ENCODE peak calls at places on chromosomes 4 and X, in six cellular contexts. One of them, this sample, is unnamed.

GRCh38 chr4:150384249-150384648 is 197.7 kb upstream of the MAB21L2 start:
- DNase-seq in spleen: no peak
- DNase-seq in suprapubic skin: no peak
- DNase-seq in stomach: no peak
- DNase-seq in HCT116: no peak
- DNase-seq in GM12891: no peak
- DNase-seq in this sample: no peak

GRCh38 chr4:1628892-1629703 is 55.0 kb downstream of the FAM53A start:
- DNase-seq in spleen: peak; percentile 91
- DNase-seq in suprapubic skin: peak; percentile 87
- DNase-seq in stomach: peak; percentile 75
- DNase-seq in HCT116: peak; percentile 4
- DNase-seq in GM12891: peak; percentile 96
- DNase-seq in this sample: peak; percentile 87

GRCh38 chr4:181662383-181662782 is 580.8 kb upstream of the TENM3 start:
- DNase-seq in spleen: no peak
- DNase-seq in suprapubic skin: no peak
- DNase-seq in stomach: no peak
- DNase-seq in HCT116: no peak
- DNase-seq in GM12891: no peak
- DNase-seq in this sample: no peak

GRCh38 chr4:1470393-1470670 is 64.1 kb upstream of the NKX1-1 start:
- DNase-seq in spleen: no peak
- DNase-seq in suprapubic skin: peak; percentile 24
- DNase-seq in stomach: no peak
- DNase-seq in HCT116: no peak
- DNase-seq in GM12891: no peak
- DNase-seq in this sample: no peak

GRCh38 chrX:39336709-39337294 is 535.5 kb downstream of the MID1IP1 start:
- DNase-seq in spleen: no peak
- DNase-seq in suprapubic skin: no peak
- DNase-seq in stomach: no peak
- DNase-seq in HCT116: no peak
- DNase-seq in GM12891: no peak
- DNase-seq in this sample: no peak

GRCh38 chrX:1421433-1422134 is 29.7 kb upstream of the SLC25A6 start:
- DNase-seq in spleen: peak; percentile 21
- DNase-seq in suprapubic skin: peak; percentile 24
- DNase-seq in stomach: no peak
- DNase-seq in HCT116: no peak
- DNase-seq in GM12891: no peak
- DNase-seq in this sample: no peak

GRCh38 chrX:102720237-102721168 is at the start of gene GPRASP3:
- DNase-seq in spleen: peak; percentile 93
- DNase-seq in suprapubic skin: peak; percentile 86
- DNase-seq in stomach: peak; percentile 78
- DNase-seq in HCT116: no peak
- DNase-seq in GM12891: peak; percentile 37
- DNase-seq in this sample: peak; percentile 50

GRCh38 chr4:176277162-176277904 is 8.3 kb upstream of the ASB5 start:
- DNase-seq in spleen: no peak
- DNase-seq in suprapubic skin: no peak
- DNase-seq in stomach: peak; percentile 71
- DNase-seq in HCT116: peak; percentile 39
- DNase-seq in GM12891: peak; percentile 16
- DNase-seq in this sample: no peak

GRCh38 chr4:108917255-108917654 is 154.4 kb upstream of the ETNPPL start:
- DNase-seq in spleen: no peak
- DNase-seq in suprapubic skin: no peak
- DNase-seq in stomach: no peak
- DNase-seq in HCT116: no peak
- DNase-seq in GM12891: no peak
- DNase-seq in this sample: no peak

GRCh38 chrX:71636438-71637252 is 18.3 kb upstream of the CXCR3 start:
- DNase-seq in spleen: no peak
- DNase-seq in suprapubic skin: no peak
- DNase-seq in stomach: no peak
- DNase-seq in HCT116: no peak
- DNase-seq in GM12891: no peak
- DNase-seq in this sample: no peak

GRCh38 chr4:170109586-170110289 is 20.0 kb upstream of the AADAT start:
- DNase-seq in spleen: no peak
- DNase-seq in suprapubic skin: no peak
- DNase-seq in stomach: no peak
- DNase-seq in HCT116: no peak
- DNase-seq in GM12891: no peak
- DNase-seq in this sample: no peak

GRCh38 chr4:85703098-85703497 is 228.1 kb downstream of the ARHGAP24 start:
- DNase-seq in spleen: no peak
- DNase-seq in suprapubic skin: no peak
- DNase-seq in stomach: no peak
- DNase-seq in HCT116: no peak
- DNase-seq in GM12891: no peak
- DNase-seq in this sample: no peak

GRCh38 chrX:134753185-134754008 is 95.1 kb upstream of the PLAC1 start:
- DNase-seq in spleen: no peak
- DNase-seq in suprapubic skin: no peak
- DNase-seq in stomach: no peak
- DNase-seq in HCT116: no peak
- DNase-seq in GM12891: no peak
- DNase-seq in this sample: no peak

GRCh38 chr4:110518889-110519490 is 43.0 kb downstream of the ENPEP start:
- DNase-seq in spleen: no peak
- DNase-seq in suprapubic skin: no peak
- DNase-seq in stomach: no peak
- DNase-seq in HCT116: no peak
- DNase-seq in GM12891: no peak
- DNase-seq in this sample: no peak

GRCh38 chr4:150746156-150746555 is 164.2 kb downstream of the MAB21L2 start:
- DNase-seq in spleen: no peak
- DNase-seq in suprapubic skin: no peak
- DNase-seq in stomach: no peak
- DNase-seq in HCT116: no peak
- DNase-seq in GM12891: no peak
- DNase-seq in this sample: no peak

GRCh38 chrX:34578237-34578636 is 78.8 kb downstream of the TMEM47 start:
- DNase-seq in spleen: no peak
- DNase-seq in suprapubic skin: no peak
- DNase-seq in stomach: no peak
- DNase-seq in HCT116: no peak
- DNase-seq in GM12891: no peak
- DNase-seq in this sample: no peak

GRCh38 chr4:128635141-128635911 is 174.2 kb upstream of the JADE1 start:
- DNase-seq in spleen: no peak
- DNase-seq in suprapubic skin: no peak
- DNase-seq in stomach: peak; percentile 97
- DNase-seq in HCT116: no peak
- DNase-seq in GM12891: no peak
- DNase-seq in this sample: no peak

GRCh38 chrX:153471663-153472280 is 1.4 kb upstream of the HAUS7 start:
- DNase-seq in spleen: no peak
- DNase-seq in suprapubic skin: no peak
- DNase-seq in stomach: no peak
- DNase-seq in HCT116: no peak
- DNase-seq in GM12891: no peak
- DNase-seq in this sample: no peak

GRCh38 chr4:177250056-177250696 is 59.5 kb upstream of the NEIL3 start:
- DNase-seq in spleen: peak; percentile 89
- DNase-seq in suprapubic skin: no peak
- DNase-seq in stomach: peak; percentile 70
- DNase-seq in HCT116: peak; percentile 59
- DNase-seq in GM12891: peak; percentile 19
- DNase-seq in this sample: peak; percentile 5

GRCh38 chr4:1247811-1248261 is 1.1 kb downstream of the CTBP1 start:
- DNase-seq in spleen: no peak
- DNase-seq in suprapubic skin: peak; percentile 78
- DNase-seq in stomach: no peak
- DNase-seq in HCT116: no peak
- DNase-seq in GM12891: no peak
- DNase-seq in this sample: no peak

GRCh38 chr4:122450847-122451246 is 5.7 kb downstream of the IL2 start:
- DNase-seq in spleen: no peak
- DNase-seq in suprapubic skin: no peak
- DNase-seq in stomach: no peak
- DNase-seq in HCT116: peak; percentile 73
- DNase-seq in GM12891: no peak
- DNase-seq in this sample: no peak

GRCh38 chrX:150414228-150414627 is 51.1 kb downstream of the MAMLD1 start:
- DNase-seq in spleen: no peak
- DNase-seq in suprapubic skin: no peak
- DNase-seq in stomach: no peak
- DNase-seq in HCT116: no peak
- DNase-seq in GM12891: no peak
- DNase-seq in this sample: no peak

GRCh38 chr4:105399535-105400161 is 74.2 kb downstream of the PPA2 start:
- DNase-seq in spleen: no peak
- DNase-seq in suprapubic skin: no peak
- DNase-seq in stomach: no peak
- DNase-seq in HCT116: peak; percentile 26
- DNase-seq in GM12891: no peak
- DNase-seq in this sample: no peak

GRCh38 chrX:585115-585808 is 45.3 kb upstream of the SHOX start:
- DNase-seq in spleen: no peak
- DNase-seq in suprapubic skin: no peak
- DNase-seq in stomach: no peak
- DNase-seq in HCT116: no peak
- DNase-seq in GM12891: no peak
- DNase-seq in this sample: no peak

GRCh38 chr4:159070742-159071141 is 32.1 kb upstream of the RAPGEF2 start:
- DNase-seq in spleen: no peak
- DNase-seq in suprapubic skin: no peak
- DNase-seq in stomach: no peak
- DNase-seq in HCT116: no peak
- DNase-seq in GM12891: no peak
- DNase-seq in this sample: no peak

GRCh38 chr4:10180927-10181744 is 64.5 kb upstream of the WDR1 start:
- DNase-seq in spleen: no peak
- DNase-seq in suprapubic skin: no peak
- DNase-seq in stomach: no peak
- DNase-seq in HCT116: no peak
- DNase-seq in GM12891: peak; percentile 17
- DNase-seq in this sample: peak; percentile 25

GRCh38 chr4:36921474-36922220 is 322.9 kb upstream of the NWD2 start:
- DNase-seq in spleen: no peak
- DNase-seq in suprapubic skin: no peak
- DNase-seq in stomach: no peak
- DNase-seq in HCT116: no peak
- DNase-seq in GM12891: no peak
- DNase-seq in this sample: no peak

GRCh38 chrX:147749308-147749707 is 162.4 kb upstream of the FMR1 start:
- DNase-seq in spleen: no peak
- DNase-seq in suprapubic skin: no peak
- DNase-seq in stomach: no peak
- DNase-seq in HCT116: no peak
- DNase-seq in GM12891: no peak
- DNase-seq in this sample: no peak

GRCh38 chrX:47232803-47233332 is at the start of gene USP11:
- DNase-seq in spleen: no peak
- DNase-seq in suprapubic skin: no peak
- DNase-seq in stomach: peak; percentile 38
- DNase-seq in HCT116: no peak
- DNase-seq in GM12891: peak; percentile 30
- DNase-seq in this sample: no peak

GRCh38 chrX:47235691-47236103 is 2.9 kb downstream of the USP11 start:
- DNase-seq in spleen: no peak
- DNase-seq in suprapubic skin: no peak
- DNase-seq in stomach: no peak
- DNase-seq in HCT116: no peak
- DNase-seq in GM12891: no peak
- DNase-seq in this sample: no peak

GRCh38 chrX:47234583-47234982 is 1.8 kb downstream of the USP11 start:
- DNase-seq in spleen: no peak
- DNase-seq in suprapubic skin: no peak
- DNase-seq in stomach: no peak
- DNase-seq in HCT116: no peak
- DNase-seq in GM12891: no peak
- DNase-seq in this sample: no peak

GRCh38 chrX:47232197-47232802 is 509 bp upstream of the USP11 start:
- DNase-seq in spleen: no peak
- DNase-seq in suprapubic skin: no peak
- DNase-seq in stomach: no peak
- DNase-seq in HCT116: no peak
- DNase-seq in GM12891: no peak
- DNase-seq in this sample: no peak

GRCh38 chrX:47233333-47234113 is 714 bp downstream of the USP11 start:
- DNase-seq in spleen: peak; percentile 98
- DNase-seq in suprapubic skin: peak; percentile 97
- DNase-seq in stomach: peak; percentile 93
- DNase-seq in HCT116: peak; percentile 92
- DNase-seq in GM12891: peak; percentile 75
- DNase-seq in this sample: peak; percentile 69
- TF ChIP-seq POLR2A in spleen: no peak
- TF ChIP-seq POLR2A in suprapubic skin: no peak
- TF ChIP-seq POLR2A in stomach: peak; percentile 65
- TF ChIP-seq POLR2A in HCT116: no peak
- TF ChIP-seq POLR2A in GM12891: peak; percentile 81
- TF ChIP-seq POLR2A in this sample: no peak

DNA sequence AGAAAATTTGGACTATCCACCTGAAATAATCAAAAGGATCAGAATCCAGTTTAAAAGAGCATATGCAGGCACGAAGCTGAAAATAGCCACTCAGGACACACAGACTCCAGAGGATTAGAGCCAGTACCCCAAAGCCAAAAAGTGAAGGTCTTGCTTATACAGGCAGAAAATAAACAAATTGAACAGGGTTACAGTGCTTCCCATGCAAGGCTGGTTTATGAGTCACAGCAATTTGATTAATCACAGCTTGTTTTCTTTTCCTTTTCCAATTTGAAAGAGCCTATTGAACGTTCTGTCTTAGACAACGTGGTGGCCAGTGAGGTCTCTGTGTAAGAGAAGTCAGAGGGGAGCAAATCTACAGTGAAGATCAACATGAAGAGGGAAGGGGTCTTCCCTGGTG is 10.2 kb downstream of the HGFAC start:
- DNase-seq in spleen: no peak
- DNase-seq in suprapubic skin: no peak
- DNase-seq in stomach: no peak
- DNase-seq in HCT116: no peak
- DNase-seq in GM12891: no peak
- DNase-seq in this sample: no peak
- TF ChIP-seq POLR2AphosphoS5 in spleen: no peak
- TF ChIP-seq POLR2AphosphoS5 in suprapubic skin: no peak
- TF ChIP-seq POLR2AphosphoS5 in stomach: peak; percentile 34
- TF ChIP-seq POLR2AphosphoS5 in HCT116: no peak
- TF ChIP-seq POLR2AphosphoS5 in GM12891: no peak
- TF ChIP-seq POLR2AphosphoS5 in this sample: no peak

GRCh38 chr4:7973545-7973981 is 33.9 kb upstream of the AFAP1 start:
- DNase-seq in spleen: no peak
- DNase-seq in suprapubic skin: no peak
- DNase-seq in stomach: no peak
- DNase-seq in HCT116: no peak
- DNase-seq in GM12891: no peak
- DNase-seq in this sample: no peak
- TF ChIP-seq POLR2A in spleen: no peak
- TF ChIP-seq POLR2A in suprapubic skin: no peak
- TF ChIP-seq POLR2A in stomach: no peak
- TF ChIP-seq POLR2A in HCT116: no peak
- TF ChIP-seq POLR2A in GM12891: no peak
- TF ChIP-seq POLR2A in this sample: no peak

GRCh38 chr4:119300072-119300387 is 21.9 kb downstream of the FABP2 start:
- DNase-seq in spleen: peak; percentile 85
- DNase-seq in suprapubic skin: no peak
- DNase-seq in stomach: peak; percentile 33
- DNase-seq in HCT116: no peak
- DNase-seq in GM12891: no peak
- DNase-seq in this sample: peak; percentile 1
- TF ChIP-seq POLR2AphosphoS5 in spleen: no peak
- TF ChIP-seq POLR2AphosphoS5 in suprapubic skin: no peak
- TF ChIP-seq POLR2AphosphoS5 in stomach: no peak
- TF ChIP-seq POLR2AphosphoS5 in HCT116: no peak
- TF ChIP-seq POLR2AphosphoS5 in GM12891: no peak
- TF ChIP-seq POLR2AphosphoS5 in this sample: no peak

GRCh38 chr4:151760713-151761661 is at the start of gene GATB:
- DNase-seq in spleen: peak; percentile 96
- DNase-seq in suprapubic skin: peak; percentile 94
- DNase-seq in stomach: peak; percentile 93
- DNase-seq in HCT116: peak; percentile 96
- DNase-seq in GM12891: peak; percentile 76
- DNase-seq in this sample: peak; percentile 70
- TF ChIP-seq POLR2A in spleen: no peak
- TF ChIP-seq POLR2A in suprapubic skin: no peak
- TF ChIP-seq POLR2A in stomach: no peak
- TF ChIP-seq POLR2A in HCT116: peak; percentile 51
- TF ChIP-seq POLR2A in GM12891: peak; percentile 68
- TF ChIP-seq POLR2A in this sample: peak; percentile 72